ENCODE peak calls at places on chromosomes 3 and 15, in ten cellular contexts. Z, V, U, G, X, S, P, K, J and Y are unnamed samples.

GRCh38 chr15:59532770-59533379 is 78.7 kb upstream of the GCNT3 start:
- DNase-seq in Z (peak), V (no peak), U (no peak), G (peak), X (peak), S (no peak), P (no peak), K (peak), J (peak), Y (peak)

GRCh38 chr3:51336261-51336660 is 48.8 kb upstream of the MANF start:
- DNase-seq in Z (no peak), V (no peak), U (no peak), G (no peak), X (no peak), S (peak), P (no peak), K (no peak), J (no peak), Y (no peak)

GRCh38 chr15:63856711-63857458 is 23.1 kb upstream of the HERC1 start:
- DNase-seq in Z (no peak), V (no peak), U (no peak), G (no peak), X (peak), S (peak), P (no peak), K (peak), J (no peak), Y (no peak)

GRCh38 chr15:29143909-29144308 is 125.7 kb downstream of the NSMCE3 start:
- DNase-seq in Z (no peak), V (no peak), U (no peak), G (no peak), X (no peak), S (no peak), P (no peak), K (peak), J (no peak), Y (no peak)

GRCh38 chr15:31280037-31280830 is 46.4 kb upstream of the KLF13 start:
- DNase-seq in Z (no peak), V (peak), U (no peak), G (peak), X (no peak), S (no peak), P (peak), K (no peak), J (no peak), Y (no peak)

GRCh38 chr3:195556390-195556789 is 13.3 kb upstream of the PPP1R2 start:
- DNase-seq in Z (peak), V (no peak), U (no peak), G (peak), X (no peak), S (no peak), P (no peak), K (peak), J (peak), Y (no peak)

GRCh38 chr15:51090753-51091152 is 4.0 kb downstream of the TNFAIP8L3 start:
- DNase-seq in Z (no peak), V (no peak), U (no peak), G (no peak), X (no peak), S (no peak), P (no peak), K (no peak), J (no peak), Y (no peak)

GRCh38 chr3:119927190-119927589 is 145.3 kb downstream of the NR1I2 start:
- DNase-seq in Z (no peak), V (no peak), U (no peak), G (no peak), X (no peak), S (no peak), P (no peak), K (no peak), J (no peak), Y (no peak)

GRCh38 chr3:189953551-189953950 is 167.1 kb downstream of the P3H2 start:
- DNase-seq in Z (no peak), V (no peak), U (no peak), G (no peak), X (no peak), S (no peak), P (no peak), K (peak), J (no peak), Y (no peak)

GRCh38 chr3:96813820-96814580 is 394 bp upstream of the EPHA6 start:
- DNase-seq in Z (peak), V (peak), U (no peak), G (no peak), X (peak), S (peak), P (no peak), K (peak), J (peak), Y (no peak)

GRCh38 chr3:55687526-55687925 is 200.4 kb upstream of the WNT5A start:
- DNase-seq in Z (no peak), V (no peak), U (no peak), G (no peak), X (no peak), S (peak), P (no peak), K (no peak), J (no peak), Y (no peak)

GRCh38 chr3:105801397-105801796 is 67.4 kb downstream of the CBLB start:
- DNase-seq in Z (no peak), V (no peak), U (no peak), G (peak), X (no peak), S (no peak), P (no peak), K (no peak), J (no peak), Y (no peak)

GRCh38 chr15:89984001-89984400 is 17.1 kb upstream of the ZNF710 start:
- DNase-seq in Z (no peak), V (no peak), U (no peak), G (no peak), X (no peak), S (no peak), P (no peak), K (no peak), J (no peak), Y (no peak)

GRCh38 chr15:57227181-57227580 is 149.1 kb upstream of the CGNL1 start:
- DNase-seq in Z (peak), V (no peak), U (no peak), G (no peak), X (no peak), S (no peak), P (no peak), K (no peak), J (no peak), Y (no peak)

GRCh38 chr3:153439780-153440179 is 277.8 kb downstream of the RAP2B start:
- DNase-seq in Z (no peak), V (no peak), U (no peak), G (no peak), X (no peak), S (no peak), P (no peak), K (peak), J (no peak), Y (no peak)

GRCh38 chr3:85255954-85256353 is 297.2 kb downstream of the CADM2 start:
- DNase-seq in Z (peak), V (no peak), U (no peak), G (no peak), X (no peak), S (no peak), P (no peak), K (no peak), J (peak), Y (no peak)

GRCh38 chr15:38650936-38651327 is 86.3 kb upstream of the RASGRP1 start:
- DNase-seq in Z (no peak), V (no peak), U (no peak), G (no peak), X (no peak), S (no peak), P (no peak), K (no peak), J (no peak), Y (peak)

GRCh38 chr15:90686435-90687218 is 30.5 kb upstream of the BLM start:
- DNase-seq in Z (no peak), V (no peak), U (no peak), G (peak), X (no peak), S (no peak), P (no peak), K (no peak), J (no peak), Y (peak)

GRCh38 chr15:74322558-74323180 is 44.8 kb downstream of the CYP11A1 start:
- DNase-seq in Z (peak), V (peak), U (peak), G (peak), X (peak), S (peak), P (no peak), K (peak), J (peak), Y (peak)

GRCh38 chr3:185874119-185874518 is 49.3 kb upstream of the IGF2BP2 start:
- DNase-seq in Z (no peak), V (no peak), U (no peak), G (no peak), X (no peak), S (no peak), P (no peak), K (no peak), J (no peak), Y (no peak)

GRCh38 chr3:32405711-32406323 is 14.2 kb downstream of the CMTM7 start:
- DNase-seq in Z (no peak), V (no peak), U (no peak), G (no peak), X (peak), S (no peak), P (no peak), K (no peak), J (no peak), Y (no peak)

GRCh38 chr15:69450968-69451695 is 1.5 kb upstream of the RPLP1 start:
- DNase-seq in Z (no peak), V (no peak), U (no peak), G (no peak), X (no peak), S (no peak), P (no peak), K (peak), J (no peak), Y (no peak)

GRCh38 chr3:129651316-129652202 is 45.1 kb upstream of the PLXND1 start:
- DNase-seq in Z (peak), V (no peak), U (no peak), G (no peak), X (peak), S (peak), P (peak), K (peak), J (no peak), Y (no peak)

GRCh38 chr15:60757831-60758570 is 279.1 kb upstream of the ICE2 start:
- DNase-seq in Z (no peak), V (no peak), U (no peak), G (no peak), X (no peak), S (no peak), P (peak), K (no peak), J (no peak), Y (no peak)